ENCODE peak calls at places on chromosomes 16 and 17, in seven cellular contexts. One of them, this sample, is unnamed.

GRCh38 chr16:81499576-81500380 is 55.2 kb downstream of the CMIP start:
- DNase-seq in astrocyte of the spinal cord: no peak
- DNase-seq in lower leg skin: no peak
- DNase-seq in fibroblast of villous mesenchyme: no peak
- DNase-seq in OCI-LY7: no peak
- DNase-seq in fibroblast of pulmonary artery: no peak
- DNase-seq in left ventricle myocardium inferior: no peak
- DNase-seq in this sample: no peak

GRCh38 chr16:48627148-48627547 is 17.2 kb upstream of the N4BP1 start:
- DNase-seq in astrocyte of the spinal cord: no peak
- DNase-seq in lower leg skin: no peak
- DNase-seq in fibroblast of villous mesenchyme: no peak
- DNase-seq in OCI-LY7: no peak
- DNase-seq in fibroblast of pulmonary artery: no peak
- DNase-seq in left ventricle myocardium inferior: no peak
- DNase-seq in this sample: no peak

GRCh38 chr17:54007855-54008254 is 185.1 kb downstream of the KIF2B start:
- DNase-seq in astrocyte of the spinal cord: no peak
- DNase-seq in lower leg skin: no peak
- DNase-seq in fibroblast of villous mesenchyme: no peak
- DNase-seq in OCI-LY7: no peak
- DNase-seq in fibroblast of pulmonary artery: no peak
- DNase-seq in left ventricle myocardium inferior: no peak
- DNase-seq in this sample: no peak

GRCh38 chr17:59491353-59492090 is 73.9 kb upstream of the DHX40 start:
- DNase-seq in astrocyte of the spinal cord: no peak
- DNase-seq in lower leg skin: no peak
- DNase-seq in fibroblast of villous mesenchyme: no peak
- DNase-seq in OCI-LY7: no peak
- DNase-seq in fibroblast of pulmonary artery: no peak
- DNase-seq in left ventricle myocardium inferior: no peak
- DNase-seq in this sample: no peak

GRCh38 chr16:70663524-70664324 is 17.4 kb downstream of the IL34 start:
- DNase-seq in astrocyte of the spinal cord: no peak
- DNase-seq in lower leg skin: no peak
- DNase-seq in fibroblast of villous mesenchyme: no peak
- DNase-seq in OCI-LY7: no peak
- DNase-seq in fibroblast of pulmonary artery: no peak
- DNase-seq in left ventricle myocardium inferior: no peak
- DNase-seq in this sample: no peak

GRCh38 chr16:81421126-81421525 is 23.5 kb upstream of the CMIP start:
- DNase-seq in astrocyte of the spinal cord: no peak
- DNase-seq in lower leg skin: no peak
- DNase-seq in fibroblast of villous mesenchyme: no peak
- DNase-seq in OCI-LY7: no peak
- DNase-seq in fibroblast of pulmonary artery: no peak
- DNase-seq in left ventricle myocardium inferior: no peak
- DNase-seq in this sample: no peak

GRCh38 chr17:2405247-2405926 is 4.5 kb upstream of the MNT start:
- DNase-seq in astrocyte of the spinal cord: peak; percentile 86
- DNase-seq in lower leg skin: peak; percentile 58
- DNase-seq in fibroblast of villous mesenchyme: peak; percentile 96
- DNase-seq in OCI-LY7: no peak
- DNase-seq in fibroblast of pulmonary artery: peak; percentile 88
- DNase-seq in left ventricle myocardium inferior: no peak
- DNase-seq in this sample: no peak

GRCh38 chr17:49646391-49647255 is 31.3 kb downstream of the SPOP start:
- DNase-seq in astrocyte of the spinal cord: peak; percentile 86
- DNase-seq in lower leg skin: no peak
- DNase-seq in fibroblast of villous mesenchyme: peak; percentile 62
- DNase-seq in OCI-LY7: no peak
- DNase-seq in fibroblast of pulmonary artery: peak; percentile 62
- DNase-seq in left ventricle myocardium inferior: no peak
- DNase-seq in this sample: peak; percentile 36

GRCh38 chr17:54153423-54153822 is 330.7 kb downstream of the KIF2B start:
- DNase-seq in astrocyte of the spinal cord: no peak
- DNase-seq in lower leg skin: no peak
- DNase-seq in fibroblast of villous mesenchyme: no peak
- DNase-seq in OCI-LY7: no peak
- DNase-seq in fibroblast of pulmonary artery: no peak
- DNase-seq in left ventricle myocardium inferior: no peak
- DNase-seq in this sample: no peak

GRCh38 chr16:12054868-12055267 is 78.3 kb downstream of the SNX29 start:
- DNase-seq in astrocyte of the spinal cord: no peak
- DNase-seq in lower leg skin: no peak
- DNase-seq in fibroblast of villous mesenchyme: no peak
- DNase-seq in OCI-LY7: no peak
- DNase-seq in fibroblast of pulmonary artery: no peak
- DNase-seq in left ventricle myocardium inferior: no peak
- DNase-seq in this sample: no peak

GRCh38 chr16:75251280-75252048 is at the start of gene BCAR1:
- DNase-seq in astrocyte of the spinal cord: peak; percentile 89
- DNase-seq in lower leg skin: peak; percentile 65
- DNase-seq in fibroblast of villous mesenchyme: peak; percentile 94
- DNase-seq in OCI-LY7: peak; percentile 77
- DNase-seq in fibroblast of pulmonary artery: peak; percentile 91
- DNase-seq in left ventricle myocardium inferior: peak; percentile 92
- DNase-seq in this sample: peak; percentile 97

GRCh38 chr16:11133344-11133921 is 122.6 kb downstream of the SOCS1 start:
- DNase-seq in astrocyte of the spinal cord: peak; percentile 95
- DNase-seq in lower leg skin: peak; percentile 72
- DNase-seq in fibroblast of villous mesenchyme: peak; percentile 98
- DNase-seq in OCI-LY7: no peak
- DNase-seq in fibroblast of pulmonary artery: peak; percentile 95
- DNase-seq in left ventricle myocardium inferior: peak; percentile 73
- DNase-seq in this sample: no peak

GRCh38 chr16:67198238-67198734 is 645 bp upstream of the ELMO3 start:
- DNase-seq in astrocyte of the spinal cord: peak; percentile 41
- DNase-seq in lower leg skin: no peak
- DNase-seq in fibroblast of villous mesenchyme: no peak
- DNase-seq in OCI-LY7: peak; percentile 35
- DNase-seq in fibroblast of pulmonary artery: no peak
- DNase-seq in left ventricle myocardium inferior: no peak
- DNase-seq in this sample: peak; percentile 69

GRCh38 chr17:41324180-41325075 is 8.9 kb upstream of the KRTAP17-1 start:
- DNase-seq in astrocyte of the spinal cord: no peak
- DNase-seq in lower leg skin: no peak
- DNase-seq in fibroblast of villous mesenchyme: peak; percentile 12
- DNase-seq in OCI-LY7: no peak
- DNase-seq in fibroblast of pulmonary artery: peak; percentile 3
- DNase-seq in left ventricle myocardium inferior: no peak
- DNase-seq in this sample: no peak

GRCh38 chr17:64306850-64307463 is 43.9 kb upstream of the TEX2 start:
- DNase-seq in astrocyte of the spinal cord: peak; percentile 66
- DNase-seq in lower leg skin: peak; percentile 52
- DNase-seq in fibroblast of villous mesenchyme: peak; percentile 78
- DNase-seq in OCI-LY7: peak; percentile 81
- DNase-seq in fibroblast of pulmonary artery: peak; percentile 88
- DNase-seq in left ventricle myocardium inferior: peak; percentile 63
- DNase-seq in this sample: peak; percentile 76

GRCh38 chr16:73480381-73480780 is 432.5 kb upstream of the ZFHX3 start:
- DNase-seq in astrocyte of the spinal cord: no peak
- DNase-seq in lower leg skin: no peak
- DNase-seq in fibroblast of villous mesenchyme: no peak
- DNase-seq in OCI-LY7: no peak
- DNase-seq in fibroblast of pulmonary artery: no peak
- DNase-seq in left ventricle myocardium inferior: no peak
- DNase-seq in this sample: no peak

GRCh38 chr16:3157229-3158013 is 22.6 kb downstream of the ZNF213 start:
- DNase-seq in astrocyte of the spinal cord: peak; percentile 95
- DNase-seq in lower leg skin: peak; percentile 72
- DNase-seq in fibroblast of villous mesenchyme: peak; percentile 88
- DNase-seq in OCI-LY7: peak; percentile 21
- DNase-seq in fibroblast of pulmonary artery: peak; percentile 90
- DNase-seq in left ventricle myocardium inferior: peak; percentile 55
- DNase-seq in this sample: peak; percentile 49

GRCh38 chr17:5121186-5121841 is 5.5 kb downstream of the USP6 start:
- DNase-seq in astrocyte of the spinal cord: no peak
- DNase-seq in lower leg skin: no peak
- DNase-seq in fibroblast of villous mesenchyme: no peak
- DNase-seq in OCI-LY7: no peak
- DNase-seq in fibroblast of pulmonary artery: no peak
- DNase-seq in left ventricle myocardium inferior: no peak
- DNase-seq in this sample: no peak

GRCh38 chr17:11492511-11492910 is 105.8 kb upstream of the DNAH9 start:
- DNase-seq in astrocyte of the spinal cord: no peak
- DNase-seq in lower leg skin: no peak
- DNase-seq in fibroblast of villous mesenchyme: no peak
- DNase-seq in OCI-LY7: no peak
- DNase-seq in fibroblast of pulmonary artery: no peak
- DNase-seq in left ventricle myocardium inferior: no peak
- DNase-seq in this sample: no peak

GRCh38 chr17:41523787-41524186 is 4.3 kb downstream of the KRT19 start:
- DNase-seq in astrocyte of the spinal cord: no peak
- DNase-seq in lower leg skin: no peak
- DNase-seq in fibroblast of villous mesenchyme: no peak
- DNase-seq in OCI-LY7: no peak
- DNase-seq in fibroblast of pulmonary artery: no peak
- DNase-seq in left ventricle myocardium inferior: no peak
- DNase-seq in this sample: no peak

GRCh38 chr17:2442166-2442565 is 41.3 kb upstream of the MNT start:
- DNase-seq in astrocyte of the spinal cord: peak; percentile 62
- DNase-seq in lower leg skin: no peak
- DNase-seq in fibroblast of villous mesenchyme: peak; percentile 65
- DNase-seq in OCI-LY7: no peak
- DNase-seq in fibroblast of pulmonary artery: no peak
- DNase-seq in left ventricle myocardium inferior: no peak
- DNase-seq in this sample: no peak

GRCh38 chr17:78072961-78073360 is 55.6 kb downstream of the TMC6 start:
- DNase-seq in astrocyte of the spinal cord: no peak
- DNase-seq in lower leg skin: no peak
- DNase-seq in fibroblast of villous mesenchyme: no peak
- DNase-seq in OCI-LY7: no peak
- DNase-seq in fibroblast of pulmonary artery: no peak
- DNase-seq in left ventricle myocardium inferior: no peak
- DNase-seq in this sample: no peak

GRCh38 chr17:71335212-71335611 is 785.6 kb upstream of the SOX9 start:
- DNase-seq in astrocyte of the spinal cord: no peak
- DNase-seq in lower leg skin: no peak
- DNase-seq in fibroblast of villous mesenchyme: no peak
- DNase-seq in OCI-LY7: no peak
- DNase-seq in fibroblast of pulmonary artery: no peak
- DNase-seq in left ventricle myocardium inferior: no peak
- DNase-seq in this sample: no peak

GRCh38 chr16:69727916-69728270 is 1.5 kb upstream of the NQO1 start:
- DNase-seq in astrocyte of the spinal cord: no peak
- DNase-seq in lower leg skin: no peak
- DNase-seq in fibroblast of villous mesenchyme: no peak
- DNase-seq in OCI-LY7: no peak
- DNase-seq in fibroblast of pulmonary artery: no peak
- DNase-seq in left ventricle myocardium inferior: peak; percentile 36
- DNase-seq in this sample: no peak

GRCh38 chr17:80927791-80928216 is 63.8 kb upstream of the CHMP6 start:
- DNase-seq in astrocyte of the spinal cord: peak; percentile 78
- DNase-seq in lower leg skin: no peak
- DNase-seq in fibroblast of villous mesenchyme: no peak
- DNase-seq in OCI-LY7: no peak
- DNase-seq in fibroblast of pulmonary artery: peak; percentile 85
- DNase-seq in left ventricle myocardium inferior: no peak
- DNase-seq in this sample: no peak

GRCh38 chr16:54817432-54817831 is 113.2 kb upstream of the IRX5 start:
- DNase-seq in astrocyte of the spinal cord: peak; percentile 1
- DNase-seq in lower leg skin: no peak
- DNase-seq in fibroblast of villous mesenchyme: no peak
- DNase-seq in OCI-LY7: peak; percentile 38
- DNase-seq in fibroblast of pulmonary artery: peak; percentile 1
- DNase-seq in left ventricle myocardium inferior: no peak
- DNase-seq in this sample: no peak
- TF ChIP-seq CTCF in astrocyte of the spinal cord: peak; percentile 34
- TF ChIP-seq CTCF in lower leg skin: no peak
- TF ChIP-seq CTCF in fibroblast of villous mesenchyme: no peak
- TF ChIP-seq CTCF in OCI-LY7: peak; percentile 62
- TF ChIP-seq CTCF in fibroblast of pulmonary artery: no peak
- TF ChIP-seq CTCF in left ventricle myocardium inferior: peak; percentile 54
- TF ChIP-seq CTCF in this sample: no peak

DNA sequence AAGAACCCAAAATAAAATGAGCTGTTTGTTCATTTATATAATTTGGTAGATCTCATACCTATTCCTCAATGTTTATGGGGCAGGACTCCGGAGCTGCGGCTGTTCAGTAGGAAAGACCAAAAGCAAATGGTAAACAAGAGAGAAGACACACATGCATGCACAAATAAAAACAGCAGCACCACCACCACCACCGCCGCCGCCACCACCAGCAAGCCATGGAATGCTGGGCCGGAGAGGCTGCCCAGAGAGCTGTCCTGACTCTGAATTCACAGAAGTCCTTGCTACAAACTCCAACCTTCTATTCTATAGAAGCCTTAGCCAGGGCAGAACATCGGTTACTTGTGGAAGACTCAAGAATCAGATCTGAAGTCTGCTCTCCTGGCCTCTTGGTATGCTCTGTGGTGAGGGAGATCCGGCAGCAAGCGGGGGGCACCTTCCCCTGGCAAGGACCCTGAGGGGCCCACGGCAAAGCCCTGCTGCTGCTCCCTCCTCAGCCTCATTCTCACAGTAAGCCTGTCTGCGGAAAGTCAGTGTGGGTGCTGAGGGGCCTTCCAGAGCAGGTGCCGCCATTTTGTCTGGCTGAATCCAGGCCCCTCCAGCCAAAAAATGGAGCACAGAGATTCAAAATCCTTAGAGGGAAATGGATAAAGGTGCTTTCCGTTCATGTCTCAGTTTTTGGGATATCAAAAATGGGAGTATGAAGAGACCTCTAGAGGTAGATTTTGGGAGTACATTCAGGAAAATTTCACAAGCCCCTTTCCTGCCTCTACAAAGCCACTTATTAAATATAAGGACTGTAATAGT is 6.4 kb upstream of the FOXJ1 start:
- DNase-seq in astrocyte of the spinal cord: peak; percentile 32
- DNase-seq in lower leg skin: no peak
- DNase-seq in fibroblast of villous mesenchyme: peak; percentile 29
- DNase-seq in OCI-LY7: peak; percentile 41
- DNase-seq in fibroblast of pulmonary artery: peak; percentile 53
- DNase-seq in left ventricle myocardium inferior: no peak
- DNase-seq in this sample: no peak
- TF ChIP-seq CTCF in astrocyte of the spinal cord: peak; percentile 63
- TF ChIP-seq CTCF in lower leg skin: no peak
- TF ChIP-seq CTCF in fibroblast of villous mesenchyme: peak; percentile 69
- TF ChIP-seq CTCF in OCI-LY7: peak; percentile 90
- TF ChIP-seq CTCF in fibroblast of pulmonary artery: peak; percentile 63
- TF ChIP-seq CTCF in left ventricle myocardium inferior: peak; percentile 64
- TF ChIP-seq CTCF in this sample: no peak

GRCh38 chr16:22186517-22186916 is 19.6 kb upstream of the EEF2K start:
- DNase-seq in astrocyte of the spinal cord: no peak
- DNase-seq in lower leg skin: no peak
- DNase-seq in fibroblast of villous mesenchyme: no peak
- DNase-seq in OCI-LY7: no peak
- DNase-seq in fibroblast of pulmonary artery: no peak
- DNase-seq in left ventricle myocardium inferior: no peak
- DNase-seq in this sample: no peak
- TF ChIP-seq CTCF in astrocyte of the spinal cord: peak; percentile 29
- TF ChIP-seq CTCF in lower leg skin: no peak
- TF ChIP-seq CTCF in fibroblast of villous mesenchyme: peak; percentile 20
- TF ChIP-seq CTCF in OCI-LY7: peak; percentile 72
- TF ChIP-seq CTCF in fibroblast of pulmonary artery: peak; percentile 21
- TF ChIP-seq CTCF in left ventricle myocardium inferior: no peak
- TF ChIP-seq CTCF in this sample: peak; percentile 29

DNA sequence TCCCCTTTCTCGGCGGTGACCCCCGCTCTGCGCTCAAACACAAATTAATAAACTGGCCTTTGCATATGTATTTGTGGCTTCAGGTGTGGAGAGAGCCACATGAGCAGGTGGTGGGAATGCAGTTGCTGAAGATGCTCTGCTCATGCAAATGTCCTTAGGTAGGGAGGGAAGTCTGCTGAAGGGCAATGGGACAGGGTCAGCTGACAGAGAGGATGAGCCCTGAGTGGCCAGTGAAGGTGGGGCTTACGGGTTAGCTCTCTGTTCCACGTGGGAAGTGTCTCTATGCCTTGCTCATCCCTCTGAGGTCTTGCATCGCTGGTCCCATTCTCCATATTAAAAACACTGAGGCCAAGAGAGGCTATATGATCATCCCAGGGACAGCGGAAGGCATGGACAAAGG is 74.2 kb upstream of the CCL1 start:
- DNase-seq in astrocyte of the spinal cord: no peak
- DNase-seq in lower leg skin: no peak
- DNase-seq in fibroblast of villous mesenchyme: no peak
- DNase-seq in OCI-LY7: no peak
- DNase-seq in fibroblast of pulmonary artery: no peak
- DNase-seq in left ventricle myocardium inferior: no peak
- DNase-seq in this sample: no peak
- TF ChIP-seq CTCF in astrocyte of the spinal cord: no peak
- TF ChIP-seq CTCF in lower leg skin: no peak
- TF ChIP-seq CTCF in fibroblast of villous mesenchyme: no peak
- TF ChIP-seq CTCF in OCI-LY7: no peak
- TF ChIP-seq CTCF in fibroblast of pulmonary artery: no peak
- TF ChIP-seq CTCF in left ventricle myocardium inferior: no peak
- TF ChIP-seq CTCF in this sample: no peak